ENCODE peak calls at places on chromosomes 16 and 17, in four cellular contexts. One of them, this sample, is unnamed.

GRCh38 chr17:30933966-30934365 is 12.2 kb downstream of the ADAP2 start:
- DNase-seq in NB4: no peak
- DNase-seq in effector memory CD4-positive, alpha-beta T cell: no peak
- DNase-seq in cardiac fibroblast: no peak
- DNase-seq in this sample: no peak

GRCh38 chr17:58527949-58528348 is 13.5 kb upstream of the MTMR4 start:
- DNase-seq in NB4: no peak
- DNase-seq in effector memory CD4-positive, alpha-beta T cell: no peak
- DNase-seq in cardiac fibroblast: peak
- DNase-seq in this sample: no peak

GRCh38 chr17:49913226-49914095 is 55.5 kb upstream of the DLX4 start:
- DNase-seq in NB4: peak
- DNase-seq in effector memory CD4-positive, alpha-beta T cell: no peak
- DNase-seq in cardiac fibroblast: peak
- DNase-seq in this sample: no peak

GRCh38 chr16:28140788-28141618 is 70.8 kb downstream of the XPO6 start:
- DNase-seq in NB4: peak
- DNase-seq in effector memory CD4-positive, alpha-beta T cell: peak
- DNase-seq in cardiac fibroblast: peak
- DNase-seq in this sample: peak

GRCh38 chr16:64711026-64711425 is 410.8 kb downstream of the CDH11 start:
- DNase-seq in NB4: no peak
- DNase-seq in effector memory CD4-positive, alpha-beta T cell: no peak
- DNase-seq in cardiac fibroblast: peak
- DNase-seq in this sample: no peak

GRCh38 chr17:32222621-32223020 is 43.0 kb upstream of the RHBDL3 start:
- DNase-seq in NB4: no peak
- DNase-seq in effector memory CD4-positive, alpha-beta T cell: no peak
- DNase-seq in cardiac fibroblast: peak
- DNase-seq in this sample: no peak

GRCh38 chr17:42679001-42679491 is 2.3 kb upstream of the PLEKHH3 start:
- DNase-seq in NB4: peak
- DNase-seq in effector memory CD4-positive, alpha-beta T cell: peak
- DNase-seq in cardiac fibroblast: peak
- DNase-seq in this sample: no peak

GRCh38 chr17:74526681-74527080 is 4.6 kb downstream of the CD300LB start:
- DNase-seq in NB4: no peak
- DNase-seq in effector memory CD4-positive, alpha-beta T cell: no peak
- DNase-seq in cardiac fibroblast: no peak
- DNase-seq in this sample: no peak

GRCh38 chr16:5526826-5527225 is 429.2 kb upstream of the EEF2KMT start:
- DNase-seq in NB4: no peak
- DNase-seq in effector memory CD4-positive, alpha-beta T cell: no peak
- DNase-seq in cardiac fibroblast: no peak
- DNase-seq in this sample: no peak

GRCh38 chr16:2475413-2476344 is 752 bp downstream of the TBC1D24 start:
- DNase-seq in NB4: peak
- DNase-seq in effector memory CD4-positive, alpha-beta T cell: peak
- DNase-seq in cardiac fibroblast: no peak
- DNase-seq in this sample: no peak

GRCh38 chr17:50923611-50924010 is 57.5 kb upstream of the TOB1 start:
- DNase-seq in NB4: no peak
- DNase-seq in effector memory CD4-positive, alpha-beta T cell: no peak
- DNase-seq in cardiac fibroblast: no peak
- DNase-seq in this sample: no peak

GRCh38 chr17:28899212-28899815 is 1.8 kb upstream of the FLOT2 start:
- DNase-seq in NB4: peak
- DNase-seq in effector memory CD4-positive, alpha-beta T cell: no peak
- DNase-seq in cardiac fibroblast: no peak
- DNase-seq in this sample: no peak

GRCh38 chr17:74177018-74177450 is 26.4 kb upstream of the RPL38 start:
- DNase-seq in NB4: no peak
- DNase-seq in effector memory CD4-positive, alpha-beta T cell: no peak
- DNase-seq in cardiac fibroblast: peak
- DNase-seq in this sample: no peak

GRCh38 chr16:86224629-86225028 is 285.7 kb upstream of the FOXF1 start:
- DNase-seq in NB4: no peak
- DNase-seq in effector memory CD4-positive, alpha-beta T cell: no peak
- DNase-seq in cardiac fibroblast: no peak
- DNase-seq in this sample: no peak

GRCh38 chr17:28968914-28969295 is 17.6 kb upstream of the PHF12 start:
- DNase-seq in NB4: no peak
- DNase-seq in effector memory CD4-positive, alpha-beta T cell: no peak
- DNase-seq in cardiac fibroblast: no peak
- DNase-seq in this sample: no peak

GRCh38 chr17:16934836-16935235 is 37.1 kb downstream of the TNFRSF13B start:
- DNase-seq in NB4: no peak
- DNase-seq in effector memory CD4-positive, alpha-beta T cell: no peak
- DNase-seq in cardiac fibroblast: no peak
- DNase-seq in this sample: no peak

GRCh38 chr16:65180986-65181710 is 59.3 kb upstream of the CDH11 start:
- DNase-seq in NB4: no peak
- DNase-seq in effector memory CD4-positive, alpha-beta T cell: no peak
- DNase-seq in cardiac fibroblast: no peak
- DNase-seq in this sample: no peak

GRCh38 chr17:44942456-44942855 is 5.1 kb downstream of the KIF18B start:
- DNase-seq in NB4: no peak
- DNase-seq in effector memory CD4-positive, alpha-beta T cell: no peak
- DNase-seq in cardiac fibroblast: no peak
- DNase-seq in this sample: no peak
- H3K4me3 ChIP-seq in NB4: no peak
- H3K4me3 ChIP-seq in effector memory CD4-positive, alpha-beta T cell: no peak
- H3K4me3 ChIP-seq in cardiac fibroblast: no peak
- H3K4me3 ChIP-seq in this sample: no peak

GRCh38 chr16:22192261-22193133 is 13.6 kb upstream of the EEF2K start:
- DNase-seq in NB4: peak
- DNase-seq in effector memory CD4-positive, alpha-beta T cell: peak
- DNase-seq in cardiac fibroblast: peak
- DNase-seq in this sample: no peak
- H3K4me3 ChIP-seq in NB4: peak
- H3K4me3 ChIP-seq in effector memory CD4-positive, alpha-beta T cell: peak
- H3K4me3 ChIP-seq in cardiac fibroblast: no peak
- H3K4me3 ChIP-seq in this sample: peak

GRCh38 chr17:76501827-76502307 is 644 bp upstream of the RHBDF2 start:
- DNase-seq in NB4: no peak
- DNase-seq in effector memory CD4-positive, alpha-beta T cell: no peak
- DNase-seq in cardiac fibroblast: no peak
- DNase-seq in this sample: no peak
- H3K4me3 ChIP-seq in NB4: peak
- H3K4me3 ChIP-seq in effector memory CD4-positive, alpha-beta T cell: peak
- H3K4me3 ChIP-seq in cardiac fibroblast: peak
- H3K4me3 ChIP-seq in this sample: peak

GRCh38 chr17:79626156-79626890 is 15.5 kb upstream of the RBFOX3 start:
- DNase-seq in NB4: no peak
- DNase-seq in effector memory CD4-positive, alpha-beta T cell: no peak
- DNase-seq in cardiac fibroblast: no peak
- DNase-seq in this sample: no peak
- H3K4me3 ChIP-seq in NB4: no peak
- H3K4me3 ChIP-seq in effector memory CD4-positive, alpha-beta T cell: no peak
- H3K4me3 ChIP-seq in cardiac fibroblast: no peak
- H3K4me3 ChIP-seq in this sample: no peak

GRCh38 chr17:63828936-63829335 is 1.5 kb upstream of the FTSJ3 start:
- DNase-seq in NB4: no peak
- DNase-seq in effector memory CD4-positive, alpha-beta T cell: no peak
- DNase-seq in cardiac fibroblast: no peak
- DNase-seq in this sample: no peak
- H3K4me3 ChIP-seq in NB4: peak
- H3K4me3 ChIP-seq in effector memory CD4-positive, alpha-beta T cell: no peak
- H3K4me3 ChIP-seq in cardiac fibroblast: no peak
- H3K4me3 ChIP-seq in this sample: no peak

GRCh38 chr16:85170066-85171003 is 58.1 kb upstream of the CIBAR2 start:
- DNase-seq in NB4: peak
- DNase-seq in effector memory CD4-positive, alpha-beta T cell: no peak
- DNase-seq in cardiac fibroblast: no peak
- DNase-seq in this sample: no peak

GRCh38 chr16:85171809-85172464 is 59.7 kb upstream of the CIBAR2 start:
- DNase-seq in NB4: peak
- DNase-seq in effector memory CD4-positive, alpha-beta T cell: no peak
- DNase-seq in cardiac fibroblast: peak
- DNase-seq in this sample: no peak

GRCh38 chr16:85169333-85170065 is 57.2 kb upstream of the CIBAR2 start:
- DNase-seq in NB4: no peak
- DNase-seq in effector memory CD4-positive, alpha-beta T cell: no peak
- DNase-seq in cardiac fibroblast: no peak
- DNase-seq in this sample: no peak

GRCh38 chr16:85172465-85173071 is 60.3 kb upstream of the CIBAR2 start:
- DNase-seq in NB4: peak
- DNase-seq in effector memory CD4-positive, alpha-beta T cell: no peak
- DNase-seq in cardiac fibroblast: no peak
- DNase-seq in this sample: no peak

GRCh38 chr16:85171004-85171808 is 58.9 kb upstream of the CIBAR2 start:
- DNase-seq in NB4: no peak
- DNase-seq in effector memory CD4-positive, alpha-beta T cell: no peak
- DNase-seq in cardiac fibroblast: no peak
- DNase-seq in this sample: no peak
- H3K4me3 ChIP-seq in NB4: no peak
- H3K4me3 ChIP-seq in effector memory CD4-positive, alpha-beta T cell: no peak
- H3K4me3 ChIP-seq in cardiac fibroblast: peak
- H3K4me3 ChIP-seq in this sample: no peak

DNA sequence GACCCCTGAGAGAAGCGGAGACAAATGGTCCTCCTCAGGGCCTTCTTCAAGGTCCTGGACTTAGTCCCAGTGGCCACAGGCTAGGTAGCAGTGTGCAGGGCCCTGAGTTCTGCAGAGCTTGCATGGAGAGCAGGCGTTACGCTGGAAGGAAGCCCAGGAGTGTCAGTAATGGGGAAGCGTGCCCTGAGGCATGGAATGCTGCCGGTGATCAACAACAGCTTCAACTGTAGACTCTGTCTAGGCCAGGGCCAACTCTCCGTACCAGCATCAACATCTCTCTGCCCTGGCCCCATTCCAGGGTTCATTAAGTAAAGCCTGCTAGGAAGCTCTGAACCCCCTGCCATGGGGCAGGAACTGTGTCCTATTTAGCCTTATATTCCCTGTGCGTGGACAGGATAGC is 568 bp upstream of the TNK1 start:
- DNase-seq in NB4: no peak
- DNase-seq in effector memory CD4-positive, alpha-beta T cell: no peak
- DNase-seq in cardiac fibroblast: no peak
- DNase-seq in this sample: peak
- H3K4me3 ChIP-seq in NB4: no peak
- H3K4me3 ChIP-seq in effector memory CD4-positive, alpha-beta T cell: no peak
- H3K4me3 ChIP-seq in cardiac fibroblast: no peak
- H3K4me3 ChIP-seq in this sample: peak

DNA sequence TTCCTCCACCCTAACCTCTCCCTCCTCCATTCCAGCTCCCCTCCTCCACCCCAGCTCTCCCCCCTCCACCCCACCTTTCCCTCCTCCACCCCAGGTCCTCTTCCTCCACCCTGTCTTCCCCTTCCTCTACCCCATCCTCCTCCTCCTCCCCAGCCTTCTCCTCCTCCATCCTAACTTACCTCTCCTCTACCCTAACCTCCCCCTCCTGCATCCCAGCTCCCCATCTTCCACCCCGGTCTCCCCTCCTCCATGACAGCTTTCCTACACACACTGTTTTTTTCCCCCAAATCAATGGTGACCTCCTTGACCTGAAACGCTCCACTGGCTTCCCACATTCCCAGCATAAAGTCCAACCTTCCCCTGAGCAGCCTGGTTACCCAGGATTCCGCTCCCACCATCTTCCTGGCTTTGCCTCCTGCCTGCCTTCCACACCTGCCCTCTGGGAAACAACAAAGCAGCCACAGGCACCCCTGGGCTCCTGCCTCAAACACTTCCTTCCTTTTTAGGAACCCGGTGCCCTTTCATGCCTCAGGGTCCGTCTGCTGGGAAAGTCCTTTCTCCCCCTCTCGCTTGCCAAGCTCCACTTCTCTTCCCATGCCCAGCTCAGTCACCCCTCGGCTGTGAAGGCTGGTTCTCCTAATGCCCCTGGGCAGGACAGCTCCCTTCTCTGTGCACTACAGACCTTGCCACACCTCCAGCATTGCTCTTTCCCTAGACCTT is 2.0 kb downstream of the RGS9 start:
- DNase-seq in NB4: no peak
- DNase-seq in effector memory CD4-positive, alpha-beta T cell: no peak
- DNase-seq in cardiac fibroblast: no peak
- DNase-seq in this sample: no peak
- H3K4me3 ChIP-seq in NB4: no peak
- H3K4me3 ChIP-seq in effector memory CD4-positive, alpha-beta T cell: no peak
- H3K4me3 ChIP-seq in cardiac fibroblast: no peak
- H3K4me3 ChIP-seq in this sample: no peak

DNA sequence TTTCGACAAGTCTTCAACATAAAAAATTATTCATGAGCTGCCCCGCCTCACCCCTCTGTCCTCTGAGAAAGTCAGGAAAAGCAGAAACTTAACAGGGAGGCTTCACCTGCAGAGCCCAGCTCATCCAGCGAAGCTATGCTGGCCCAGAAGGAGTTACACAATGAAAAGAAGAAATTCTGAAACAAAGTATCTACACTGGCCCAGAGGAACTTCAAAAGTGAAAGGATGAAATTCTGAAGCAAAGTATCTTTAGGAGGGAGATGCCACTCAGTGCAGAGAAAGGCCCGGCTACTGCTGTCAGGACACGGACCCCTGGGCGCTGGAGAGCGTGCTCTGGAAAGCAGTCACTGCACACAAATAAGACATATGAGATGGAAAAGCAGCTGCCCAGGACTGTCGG is 1.6 kb downstream of the GALNS start:
- DNase-seq in NB4: no peak
- DNase-seq in effector memory CD4-positive, alpha-beta T cell: no peak
- DNase-seq in cardiac fibroblast: no peak
- DNase-seq in this sample: no peak
- H3K4me3 ChIP-seq in NB4: no peak
- H3K4me3 ChIP-seq in effector memory CD4-positive, alpha-beta T cell: no peak
- H3K4me3 ChIP-seq in cardiac fibroblast: no peak
- H3K4me3 ChIP-seq in this sample: no peak

This sample was measured in LNCaP clone FGC.